ENCODE peak calls at places on chromosomes 2 and 18, in five cellular contexts. W is adipocyte; B is stimulated activated CD8-positive, alpha-beta memory T cell treated with anti-CD3 and anti-CD28 coated beads, Interleukin-4, amount 100 ng/mL, for 48 hours; Y is occipital lobe; C is cardiac muscle cell. K is an unnamed sample.

GRCh38 chr2:64699712-64700111 is 46.0 kb upstream of the SERTAD2 start:
- DNase-seq in Y (no peak), C (no peak), W (no peak), B (peak), K (no peak)

GRCh38 chr18:6363216-6363615 is 51.5 kb downstream of the L3MBTL4 start:
- DNase-seq in Y (no peak), C (no peak), W (no peak), B (no peak), K (no peak)

GRCh38 chr2:55901322-55901721 is 22.3 kb downstream of the EFEMP1 start:
- DNase-seq in C (no peak), Y (no peak), W (peak), B (no peak), K (no peak)

GRCh38 chr2:230473378-230473777 is 57.4 kb downstream of the SP100 start:
- DNase-seq in W (no peak), C (no peak), Y (no peak), B (peak), K (no peak)

GRCh38 chr18:75110846-75111415 is 98.0 kb downstream of the PTGR3 start:
- DNase-seq in B (no peak), C (no peak), Y (no peak), W (no peak), K (peak)

GRCh38 chr18:9428301-9428706 is 47.0 kb upstream of the RALBP1 start:
- DNase-seq in W (no peak), C (no peak), B (no peak), Y (no peak), K (peak)

GRCh38 chr2:101145406-101145805 is 5.8 kb downstream of the TBC1D8 start:
- DNase-seq in C (peak), W (no peak), B (no peak), Y (no peak), K (no peak)

GRCh38 chr2:60597346-60597745 is 43.9 kb upstream of the BCL11A start:
- DNase-seq in W (no peak), C (no peak), Y (no peak), B (no peak), K (no peak)